ENCODE peak calls at places on chromosomes 16 and 17, in ten cellular contexts. R is AG10803; T is hepatic stellate cell; Q is mammary epithelial cell; N is nephron progenitor cell; Z is activated T-helper 1 cell treated with anti-CD3 and anti-CD28 coated beads, Interleukin-12 subunit alpha, Interleukin-12 subunit beta, Interleukin-2, Interleukin-4 antibody, amounts not matched to agents 30 ng/mL and 10 ng/mL and 1 ng/mL, durations not matched to agents 14 hours and 24 hours and 36 hours; B is foreskin fibroblast; P is effector memory CD8-positive, alpha-beta T cell; E is DMS153; S is activated CD4-positive, alpha-beta T cell treated with anti-CD3 and anti-CD28 coated beads for 24 hours. W is an unnamed sample.

GRCh38 chr17:49748791-49749190 is 15.1 kb downstream of the FAM117A start:
- DNase-seq in R (no peak), T (no peak), Q (no peak), N (no peak), Z (peak), B (no peak), P (peak), E (no peak), S (peak), W (no peak)

GRCh38 chr16:63922563-63922962 is 1199.3 kb downstream of the CDH11 start:
- DNase-seq in R (peak), T (no peak), Q (no peak), N (no peak), Z (no peak), B (no peak), P (no peak), E (no peak), S (no peak), W (no peak)

GRCh38 chr17:78862073-78863023 is 21.7 kb upstream of the USP36 start:
- DNase-seq in R (peak), T (peak), Q (peak), N (no peak), Z (no peak), B (peak), P (no peak), E (peak), S (no peak), W (peak)

GRCh38 chr17:32323784-32324590 is 18.0 kb downstream of the C17orf75 start:
- DNase-seq in R (peak), T (peak), Q (peak), N (no peak), Z (peak), B (no peak), P (no peak), E (no peak), S (no peak), W (no peak)

GRCh38 chr17:19578545-19578944 is 44.9 kb downstream of the SLC47A1 start:
- DNase-seq in R (no peak), T (no peak), Q (no peak), N (no peak), Z (no peak), B (peak), P (no peak), E (no peak), S (no peak), W (peak)

GRCh38 chr16:72309001-72309400 is 137.0 kb upstream of the PMFBP1 start:
- DNase-seq in R (no peak), T (no peak), Q (no peak), N (no peak), Z (no peak), B (no peak), P (no peak), E (no peak), S (no peak), W (no peak)

GRCh38 chr16:1947369-1947670 is 4.3 kb upstream of the MSRB1 start:
- DNase-seq in R (no peak), T (no peak), Q (no peak), N (no peak), Z (no peak), B (no peak), P (no peak), E (no peak), S (no peak), W (no peak)

GRCh38 chr17:19384723-19385391 is 2.1 kb downstream of the MFAP4 start:
- DNase-seq in R (peak), T (peak), Q (no peak), N (no peak), Z (no peak), B (peak), P (no peak), E (no peak), S (no peak), W (peak)

GRCh38 chr17:16191604-16192003 is 23.7 kb downstream of the NCOR1 start:
- DNase-seq in R (no peak), T (no peak), Q (no peak), N (no peak), Z (no peak), B (no peak), P (no peak), E (no peak), S (no peak), W (no peak)

GRCh38 chr16:88468289-88469129 is 15.4 kb downstream of the ZFPM1 start:
- DNase-seq in R (no peak), T (no peak), Q (peak), N (peak), Z (no peak), B (peak), P (no peak), E (no peak), S (no peak), W (no peak)

GRCh38 chr17:66836063-66837005 is 1.4 kb downstream of the CACNG5 start:
- DNase-seq in R (no peak), T (no peak), Q (no peak), N (no peak), Z (no peak), B (no peak), P (no peak), E (no peak), S (no peak), W (no peak)

GRCh38 chr16:23607740-23608139 is 11.6 kb upstream of the NDUFAB1 start:
- DNase-seq in R (no peak), T (no peak), Q (no peak), N (no peak), Z (no peak), B (peak), P (no peak), E (no peak), S (no peak), W (no peak)

GRCh38 chr16:69709456-69710084 is 16.8 kb downstream of the NQO1 start:
- DNase-seq in R (peak), T (peak), Q (peak), N (no peak), Z (no peak), B (peak), P (no peak), E (peak), S (no peak), W (peak)

GRCh38 chr16:83887088-83887487 is 11.8 kb upstream of the MLYCD start:
- DNase-seq in R (peak), T (no peak), Q (peak), N (no peak), Z (no peak), B (peak), P (no peak), E (no peak), S (no peak), W (no peak)

GRCh38 chr16:11063432-11064201 is 119.3 kb downstream of the CLEC16A start:
- DNase-seq in R (no peak), T (no peak), Q (no peak), N (peak), Z (no peak), B (no peak), P (no peak), E (no peak), S (no peak), W (no peak)

GRCh38 chr16:59510008-59510424 is 775.9 kb upstream of the GOT2 start:
- DNase-seq in R (no peak), T (no peak), Q (no peak), N (no peak), Z (no peak), B (no peak), P (no peak), E (no peak), S (no peak), W (no peak)

GRCh38 chr17:8376302-8377067 is at the start of gene KRABD2:
- DNase-seq in R (peak), T (peak), Q (peak), N (peak), Z (peak), B (peak), P (peak), E (peak), S (peak), W (peak)